ENCODE peak calls at places on chromosome 9, in six cellular contexts. R is HepG2, V is SK-N-SH, L is H1, I is GM12878, G is K562. B is an unnamed sample.
A peak's percentile ranks its signal among the peaks of the same experiment; 100 is the strongest.

GRCh38 chr9:117595650-117596049 is 108.6 kb upstream of the TLR4 start:
- DNase-seq in R (no peak), V (no peak), L (no peak), I (no peak), G (no peak), B (no peak)

GRCh38 chr9:117121331-117121730 is 293.5 kb downstream of the ASTN2 start:
- DNase-seq in R (no peak), V (no peak), L (no peak), I (no peak), G (no peak), B (no peak)

GRCh38 chr9:132440769-132441168 is 30.8 kb downstream of the CFAP77 start:
- DNase-seq in R (no peak), V (no peak), L (no peak), I (no peak), G (no peak), B (no peak)

GRCh38 chr9:83557317-83557716 is 19.1 kb upstream of the FRMD3 start:
- DNase-seq in R (no peak), V (peak; percentile 15), L (no peak), I (no peak), G (no peak), B (no peak)

GRCh38 chr9:20043461-20043860 is 254.6 kb upstream of the SLC24A2 start:
- DNase-seq in R (no peak), V (no peak), L (no peak), I (no peak), G (no peak), B (no peak)

GRCh38 chr9:2818486-2819121 is 25.3 kb downstream of the PUM3 start:
- DNase-seq in R (no peak), V (no peak), L (no peak), I (no peak), G (no peak), B (no peak)

GRCh38 chr9:950139-950538 is 26.3 kb upstream of the DMRT3 start:
- DNase-seq in R (no peak), V (no peak), L (no peak), I (no peak), G (no peak), B (no peak)

GRCh38 chr9:130328349-130328801 is 62.8 kb downstream of the HMCN2 start:
- DNase-seq in R (no peak), V (no peak), L (no peak), I (no peak), G (no peak), B (no peak)

GRCh38 chr9:107890921-107891465 is 401.4 kb upstream of the KLF4 start:
- DNase-seq in R (no peak), V (no peak), L (no peak), I (no peak), G (no peak), B (no peak)

GRCh38 chr9:95143591-95144561 is 173.6 kb downstream of the FANCC start:
- DNase-seq in R (peak; percentile 62), V (no peak), L (no peak), I (no peak), G (no peak), B (no peak)

GRCh38 chr9:90044710-90045151 is 439.9 kb downstream of the GADD45G start:
- DNase-seq in R (peak; percentile 5), V (no peak), L (no peak), I (no peak), G (no peak), B (peak; percentile 73)

GRCh38 chr9:77883846-77884771 is 147.5 kb downstream of the GNAQ start:
- DNase-seq in R (no peak), V (no peak), L (peak; percentile 29), I (no peak), G (no peak), B (no peak)

GRCh38 chr9:124697326-124698200 is 73.5 kb downstream of the NR6A1 start:
- DNase-seq in R (no peak), V (peak; percentile 12), L (no peak), I (no peak), G (no peak), B (no peak)

GRCh38 chr9:83166369-83166768 is 103.4 kb upstream of the RASEF start:
- DNase-seq in R (peak; percentile 6), V (no peak), L (no peak), I (no peak), G (no peak), B (no peak)

GRCh38 chr9:19649672-19650071 is 139.2 kb downstream of the SLC24A2 start:
- DNase-seq in R (no peak), V (no peak), L (no peak), I (no peak), G (no peak), B (no peak)

GRCh38 chr9:124078641-124079040 is 67.1 kb downstream of the LHX2 start:
- DNase-seq in R (peak; percentile 75), V (no peak), L (no peak), I (no peak), G (no peak), B (peak; percentile 35)

GRCh38 chr9:136619742-136620440 is 42.8 kb upstream of the EGFL7 start:
- DNase-seq in R (peak; percentile 65), V (no peak), L (no peak), I (no peak), G (no peak), B (no peak)

GRCh38 chr9:136620441-136621018 is 42.2 kb upstream of the EGFL7 start:
- DNase-seq in R (no peak), V (no peak), L (no peak), I (no peak), G (no peak), B (no peak)

GRCh38 chr9:136617746-136618577 is 44.8 kb upstream of the EGFL7 start:
- DNase-seq in R (no peak), V (no peak), L (no peak), I (no peak), G (no peak), B (no peak)

GRCh38 chr9:136616948-136617695 is 45.6 kb upstream of the EGFL7 start:
- DNase-seq in R (no peak), V (no peak), L (no peak), I (no peak), G (no peak), B (no peak)

GRCh38 chr9:136618578-136619547 is 43.9 kb upstream of the EGFL7 start:
- DNase-seq in R (no peak), V (no peak), L (no peak), I (no peak), G (no peak), B (no peak)
- TF ChIP-seq CHD2 in R (no peak), V (no peak), L (no peak), I (peak; percentile 19), G (no peak), B (no peak)

GRCh38 chr9:7089391-7089790 is 331.6 kb downstream of the KDM4C start:
- DNase-seq in R (no peak), V (no peak), L (no peak), I (no peak), G (no peak), B (no peak)
- TF ChIP-seq CHD2 in R (no peak), V (no peak), L (no peak), I (no peak), G (no peak), B (no peak)

DNA sequence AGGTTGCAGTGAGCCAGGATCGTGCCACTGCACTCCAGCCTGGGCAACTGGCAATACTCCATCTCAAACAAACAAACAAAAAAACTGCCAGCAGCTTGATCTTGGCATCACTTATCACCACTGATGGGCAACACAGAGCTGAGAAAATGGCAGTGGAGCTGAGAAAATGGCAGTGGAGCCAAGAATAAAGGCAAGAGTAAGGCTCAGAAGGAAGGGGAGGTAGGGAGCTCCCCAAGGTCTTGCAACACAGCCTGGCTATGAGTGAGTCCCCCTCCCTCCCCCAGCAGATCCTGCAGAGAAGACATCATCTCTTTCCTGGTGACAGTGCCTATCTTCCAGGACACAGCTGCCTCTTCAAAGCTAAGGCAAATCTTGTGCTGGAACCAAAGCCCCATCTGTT is 70.2 kb downstream of the UGCG start:
- DNase-seq in R (no peak), V (no peak), L (no peak), I (no peak), G (no peak), B (no peak)
- TF ChIP-seq CHD2 in R (no peak), V (no peak), L (no peak), I (no peak), G (no peak), B (no peak)

GRCh38 chr9:81680506-81680905 is 8.8 kb downstream of the TLE1 start:
- DNase-seq in R (no peak), V (no peak), L (no peak), I (no peak), G (no peak), B (no peak)

GRCh38 chr9:81682797-81683196 is 6.5 kb downstream of the TLE1 start:
- DNase-seq in R (no peak), V (no peak), L (no peak), I (no peak), G (no peak), B (no peak)

GRCh38 chr9:81678088-81678487 is 11.3 kb downstream of the TLE1 start:
- DNase-seq in R (no peak), V (no peak), L (no peak), I (no peak), G (no peak), B (no peak)

GRCh38 chr9:81682177-81682576 is 7.2 kb downstream of the TLE1 start:
- DNase-seq in R (no peak), V (no peak), L (no peak), I (no peak), G (no peak), B (no peak)

DNA sequence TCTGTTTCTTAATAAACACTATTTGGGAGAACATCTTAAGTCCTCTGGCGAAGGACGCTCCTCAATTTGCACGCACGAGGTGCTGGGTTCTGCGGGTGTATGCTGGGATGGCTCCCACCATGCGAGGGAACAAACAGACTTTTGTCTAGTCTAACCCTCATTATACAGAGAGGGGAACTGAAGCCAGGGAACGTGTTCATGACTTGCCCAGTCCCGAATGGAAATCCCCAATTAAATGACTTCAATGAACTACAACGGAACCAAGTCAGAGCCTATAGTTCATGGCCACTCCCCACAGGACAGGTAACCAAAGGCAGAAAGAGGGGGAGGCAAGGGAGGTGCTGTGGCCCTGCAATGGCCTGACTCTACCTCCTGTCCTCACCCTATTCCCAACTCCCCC is 9.3 kb downstream of the TLE1 start:
- DNase-seq in R (no peak), V (no peak), L (no peak), I (no peak), G (no peak), B (no peak)
- TF ChIP-seq CHD2 in R (no peak), V (no peak), L (no peak), I (no peak), G (no peak), B (no peak)

GRCh38 chr9:138043411-138044345 is 166.1 kb downstream of the CACNA1B start:
- DNase-seq in R (no peak), V (peak; percentile 14), L (no peak), I (no peak), G (no peak), B (no peak)
- TF ChIP-seq CHD2 in R (no peak), V (no peak), L (no peak), I (no peak), G (no peak), B (no peak)

GRCh38 chr9:36878986-36879982 is 154.8 kb downstream of the PAX5 start:
- DNase-seq in R (no peak), V (peak; percentile 66), L (no peak), I (no peak), G (no peak), B (no peak)
- TF ChIP-seq CHD2 in R (no peak), V (no peak), L (no peak), I (no peak), G (no peak), B (no peak)

B was measured in A549.